ENCODE peak calls at places on chromosomes 3 and 15, in five cellular contexts. A is breast epithelium, U is transverse colon, Q is HFF-Myc, M is fibroblast of pulmonary artery. B is an unnamed sample.

GRCh38 chr3:42247576-42248027 is 18.4 kb downstream of the CCK start:
- DNase-seq in Q (no peak), A (no peak), U (peak), M (peak), B (peak)

GRCh38 chr3:51967384-51968174 is at the start of gene PCBP4:
- DNase-seq in U (peak), M (peak), Q (no peak), A (peak), B (no peak)

GRCh38 chr3:193342551-193342950 is 36.0 kb downstream of the ATP13A5 start:
- DNase-seq in A (no peak), Q (no peak), U (no peak), M (no peak), B (no peak)

GRCh38 chr3:127216415-127217261 is 23.7 kb downstream of the PRR23E start:
- DNase-seq in A (no peak), M (no peak), Q (no peak), U (no peak), B (no peak)

GRCh38 chr3:171309906-171310359 is 150.3 kb downstream of the TNIK start:
- DNase-seq in A (no peak), U (no peak), M (peak), Q (peak), B (no peak)

GRCh38 chr3:171490901-171491300 is 30.7 kb upstream of the TNIK start:
- DNase-seq in Q (no peak), A (no peak), M (no peak), U (no peak), B (no peak)

GRCh38 chr15:92140802-92141201 is 252.9 kb upstream of the ST8SIA2 start:
- DNase-seq in M (no peak), Q (no peak), U (no peak), A (no peak), B (peak)

GRCh38 chr3:33438284-33438668 is 1.9 kb downstream of the UBP1 start:
- DNase-seq in M (peak), A (no peak), U (no peak), Q (no peak), B (no peak)

GRCh38 chr15:24075420-24076089 is 388.4 kb upstream of the NDN start:
- DNase-seq in Q (no peak), U (peak), A (no peak), M (no peak), B (no peak)

GRCh38 chr15:38440353-38441129 is 13.4 kb upstream of the FAM98B start:
- DNase-seq in Q (peak), M (peak), U (peak), A (no peak), B (peak)

GRCh38 chr3:187567741-187568140 is 102.5 kb downstream of the SST start:
- DNase-seq in A (no peak), Q (no peak), M (peak), U (no peak), B (no peak)

GRCh38 chr3:171328419-171329082 is 131.7 kb downstream of the TNIK start:
- DNase-seq in U (peak), Q (no peak), M (peak), A (no peak), B (no peak)

GRCh38 chr3:39254806-39255449 is 24.9 kb downstream of the CX3CR1 start:
- DNase-seq in A (no peak), Q (peak), U (no peak), M (peak), B (no peak)

GRCh38 chr3:50382271-50382670 is 22.9 kb upstream of the TMEM115 start:
- DNase-seq in M (no peak), A (no peak), U (no peak), Q (no peak), B (no peak)

GRCh38 chr15:46703352-46703861 is 1013.9 kb upstream of the SEMA6D start:
- DNase-seq in U (no peak), Q (no peak), A (no peak), M (no peak), B (no peak)
- H3K4me3 ChIP-seq in U (no peak), Q (no peak), A (no peak), M (no peak), B (no peak)

DNA sequence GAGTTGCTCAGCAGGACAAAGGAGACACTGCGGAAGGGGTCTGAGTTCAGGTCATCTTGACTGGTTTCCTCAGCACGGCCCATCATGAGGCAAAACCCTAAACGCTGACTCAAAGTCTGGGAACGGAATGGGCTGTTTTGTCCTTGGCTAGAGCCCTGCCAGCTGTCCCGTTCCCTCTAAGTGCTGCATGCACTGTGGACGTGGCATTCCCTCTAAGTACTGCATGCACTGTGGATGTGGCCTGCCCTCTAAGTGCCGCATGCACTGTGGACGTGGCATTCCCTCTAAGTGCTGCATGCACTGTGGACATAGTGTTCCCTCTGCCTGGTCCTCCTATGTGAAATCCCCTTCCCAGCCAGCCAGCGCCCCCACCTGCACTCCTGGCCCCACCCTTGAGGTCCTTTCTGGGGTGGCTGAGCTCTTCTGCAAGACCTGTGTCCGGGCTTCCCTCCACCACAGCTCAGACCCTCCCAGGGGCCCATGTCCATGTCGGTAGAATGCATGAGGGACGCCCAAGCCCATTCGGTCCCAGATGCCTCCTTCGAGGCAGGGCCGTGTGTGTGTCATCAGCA is 36.7 kb downstream of the TM2D3 start:
- DNase-seq in M (peak), U (no peak), Q (no peak), A (no peak), B (no peak)
- H3K4me3 ChIP-seq in M (no peak), U (no peak), Q (no peak), A (peak), B (no peak)

GRCh38 chr3:111723293-111723963 is 128.3 kb upstream of the ZBED2 start:
- DNase-seq in U (no peak), A (no peak), M (peak), Q (peak), B (no peak)
- H3K4me3 ChIP-seq in U (no peak), A (no peak), M (no peak), Q (no peak), B (no peak)

GRCh38 chr15:65304393-65305143 is at the start of gene RNU5B-1:
- DNase-seq in A (no peak), U (peak), Q (peak), M (peak), B (peak)
- H3K4me3 ChIP-seq in A (peak), U (peak), Q (peak), M (peak), B (peak)

B was measured in LNCaP clone FGC.